ENCODE peak calls at places on chromosomes 12 and 14, in six cellular contexts. S, P, A, J, C and M are unnamed samples.

GRCh38 chr14:69275331-69275730 is 15.4 kb downstream of the GALNT16 start:
- DNase-seq in S (no peak), P (no peak), A (no peak), J (no peak), C (no peak), M (no peak)

GRCh38 chr12:21551811-21552469 is 25.8 kb downstream of the SPX start:
- DNase-seq in S (no peak), P (no peak), A (no peak), J (no peak), C (no peak), M (no peak)

GRCh38 chr14:58107947-58108552 is 44.0 kb downstream of the ARMH4 start:
- DNase-seq in S (peak; percentile 64), P (peak; percentile 35), A (peak; percentile 32), J (peak; percentile 71), C (peak; percentile 34), M (peak; percentile 15)

GRCh38 chr14:76761198-76761848 is at the start of gene VASH1:
- DNase-seq in S (peak; percentile 79), P (no peak), A (peak; percentile 87), J (peak; percentile 89), C (peak; percentile 78), M (peak; percentile 77)

GRCh38 chr14:88625671-88626070 is 62.8 kb downstream of the ZC3H14 start:
- DNase-seq in S (no peak), P (no peak), A (no peak), J (no peak), C (no peak), M (no peak)

GRCh38 chr12:67484788-67485480 is 163.6 kb upstream of the DYRK2 start:
- DNase-seq in S (no peak), P (no peak), A (no peak), J (no peak), C (peak; percentile 22), M (no peak)

GRCh38 chr12:1594295-1595025 is at the start of gene FBXL14:
- DNase-seq in S (peak; percentile 88), P (peak; percentile 89), A (peak; percentile 94), J (peak; percentile 69), C (peak; percentile 92), M (peak; percentile 93)

GRCh38 chr14:66509874-66510273 is 1.9 kb downstream of the GPHN start:
- DNase-seq in S (no peak), P (no peak), A (no peak), J (no peak), C (no peak), M (no peak)

GRCh38 chr12:109767456-109767855 is 53.8 kb downstream of the FAM222A start:
- DNase-seq in S (no peak), P (no peak), A (no peak), J (no peak), C (no peak), M (no peak)

GRCh38 chr12:69843653-69844052 is 18.6 kb downstream of the MYRFL start:
- DNase-seq in S (no peak), P (no peak), A (no peak), J (no peak), C (no peak), M (no peak)

GRCh38 chr14:64952598-64953309 is 10.2 kb upstream of the GPX2 start:
- DNase-seq in S (no peak), P (no peak), A (no peak), J (no peak), C (no peak), M (no peak)

GRCh38 chr14:20714593-20715250 is 26.2 kb downstream of the ANG start:
- DNase-seq in S (no peak), P (no peak), A (peak; percentile 76), J (no peak), C (no peak), M (no peak)

GRCh38 chr12:116037941-116038837 is 239.3 kb downstream of the MED13L start:
- DNase-seq in S (peak; percentile 80), P (no peak), A (no peak), J (peak; percentile 55), C (no peak), M (no peak)

GRCh38 chr14:29741909-29742401 is 185.7 kb downstream of the PRKD1 start:
- DNase-seq in S (peak; percentile 87), P (no peak), A (no peak), J (peak; percentile 55), C (no peak), M (no peak)

GRCh38 chr12:102757154-102757873 is 159.7 kb downstream of the PAH start:
- DNase-seq in S (peak; percentile 4), P (no peak), A (peak; percentile 76), J (no peak), C (no peak), M (no peak)

GRCh38 chr14:102900631-102901571 is 21.6 kb upstream of the AMN start:
- DNase-seq in S (no peak), P (no peak), A (no peak), J (no peak), C (no peak), M (no peak)

GRCh38 chr12:125295550-125295949 is 230.3 kb downstream of the AACS start:
- DNase-seq in S (no peak), P (no peak), A (no peak), J (no peak), C (no peak), M (no peak)

GRCh38 chr14:87698496-87698895 is 294.5 kb downstream of the GALC start:
- DNase-seq in S (no peak), P (no peak), A (no peak), J (no peak), C (no peak), M (no peak)

GRCh38 chr12:25715147-25715546 is 162.1 kb upstream of the LMNTD1 start:
- DNase-seq in S (no peak), P (no peak), A (no peak), J (peak; percentile 64), C (no peak), M (no peak)

GRCh38 chr12:43206396-43206795 is 345.6 kb downstream of the ADAMTS20 start:
- DNase-seq in S (peak; percentile 87), P (no peak), A (no peak), J (no peak), C (no peak), M (no peak)

GRCh38 chr12:50082644-50083043 is 2.5 kb upstream of the SMARCD1 start:
- DNase-seq in S (no peak), P (no peak), A (no peak), J (no peak), C (no peak), M (no peak)

GRCh38 chr14:99564903-99565259 is 39.1 kb downstream of the CCDC85C start:
- DNase-seq in S (no peak), P (no peak), A (no peak), J (no peak), C (no peak), M (peak; percentile 46)

GRCh38 chr14:23123419-23123818 is 4.4 kb upstream of the CEBPE start:
- DNase-seq in S (no peak), P (no peak), A (peak; percentile 82), J (peak; percentile 52), C (no peak), M (no peak)

GRCh38 chr14:55500219-55500701 is 59.8 kb upstream of the TBPL2 start:
- DNase-seq in S (no peak), P (no peak), A (no peak), J (no peak), C (no peak), M (no peak)

GRCh38 chr12:124767075-124767821 is 96.4 kb downstream of the SCARB1 start:
- DNase-seq in S (peak; percentile 55), P (peak; percentile 76), A (peak; percentile 86), J (peak; percentile 77), C (peak; percentile 85), M (peak; percentile 92)

GRCh38 chr14:99753225-99754140 is 39.7 kb upstream of the EML1 start:
- DNase-seq in S (no peak), P (no peak), A (no peak), J (no peak), C (no peak), M (no peak)

GRCh38 chr14:104140213-104140462 is 1.8 kb downstream of the KIF26A start:
- DNase-seq in S (no peak), P (no peak), A (peak; percentile 40), J (no peak), C (no peak), M (no peak)

GRCh38 chr14:77139540-77140342 is 1.9 kb downstream of the ZDHHC22 start:
- DNase-seq in S (no peak), P (peak; percentile 60), A (no peak), J (peak; percentile 35), C (peak; percentile 76), M (peak; percentile 84)

GRCh38 chr14:64195194-64195593 is 99.0 kb downstream of the ESR2 start:
- DNase-seq in S (no peak), P (no peak), A (no peak), J (no peak), C (no peak), M (no peak)

GRCh38 chr12:119868992-119869391 is 8.1 kb downstream of the CIT start:
- DNase-seq in S (peak; percentile 32), P (no peak), A (no peak), J (peak; percentile 70), C (no peak), M (no peak)

GRCh38 chr12:7907009-7907408 is 29.0 kb downstream of the SLC2A3 start:
- DNase-seq in S (peak; percentile 62), P (peak; percentile 6), A (peak; percentile 36), J (peak; percentile 45), C (peak; percentile 55), M (peak; percentile 31)

GRCh38 chr14:68654471-68654941 is 138.4 kb downstream of the ZFP36L1 start:
- DNase-seq in S (peak; percentile 39), P (no peak), A (no peak), J (no peak), C (no peak), M (no peak)

GRCh38 chr14:93717222-93717967 is 70.9 kb downstream of the PRIMA1 start:
- DNase-seq in S (no peak), P (no peak), A (no peak), J (no peak), C (no peak), M (no peak)

GRCh38 chr14:42961509-42961908 is 1354.8 kb downstream of the LRFN5 start:
- DNase-seq in S (no peak), P (no peak), A (no peak), J (no peak), C (no peak), M (no peak)